ENCODE peak calls at places on chromosomes 16 and 17, in seven cellular contexts. One of them, this sample, is unnamed.

GRCh38 chr16:24525970-24526559 is 13.3 kb upstream of the RBBP6 start:
- DNase-seq in lower lobe of right lung: no peak
- DNase-seq in fibroblast of mammary gland: no peak
- DNase-seq in GM23248: peak; percentile 82
- DNase-seq in effector memory CD4-positive, alpha-beta T cell: no peak
- DNase-seq in H1: peak; percentile 26
- DNase-seq in colonic mucosa: no peak
- DNase-seq in this sample: no peak

GRCh38 chr17:15981646-15982580 is 17.6 kb downstream of the ZSWIM7 start:
- DNase-seq in effector memory CD4-positive, alpha-beta T cell: no peak
- DNase-seq in GM23248: peak; percentile 53
- DNase-seq in colonic mucosa: no peak
- DNase-seq in lower lobe of right lung: no peak
- DNase-seq in fibroblast of mammary gland: peak; percentile 67
- DNase-seq in H1: no peak
- DNase-seq in this sample: no peak

GRCh38 chr17:35849469-35850348 is 19.0 kb downstream of the HEATR9 start:
- DNase-seq in fibroblast of mammary gland: peak; percentile 74
- DNase-seq in lower lobe of right lung: no peak
- DNase-seq in H1: peak; percentile 58
- DNase-seq in effector memory CD4-positive, alpha-beta T cell: peak; percentile 24
- DNase-seq in colonic mucosa: peak; percentile 61
- DNase-seq in GM23248: peak; percentile 67
- DNase-seq in this sample: peak; percentile 77

GRCh38 chr17:16442141-16442540 is 26.8 kb downstream of the TRPV2 start:
- DNase-seq in fibroblast of mammary gland: peak; percentile 62
- DNase-seq in effector memory CD4-positive, alpha-beta T cell: no peak
- DNase-seq in H1: no peak
- DNase-seq in GM23248: no peak
- DNase-seq in lower lobe of right lung: no peak
- DNase-seq in colonic mucosa: no peak
- DNase-seq in this sample: no peak

GRCh38 chr17:67671492-67671891 is 46.2 kb upstream of the NOL11 start:
- DNase-seq in colonic mucosa: no peak
- DNase-seq in effector memory CD4-positive, alpha-beta T cell: no peak
- DNase-seq in fibroblast of mammary gland: no peak
- DNase-seq in GM23248: no peak
- DNase-seq in lower lobe of right lung: no peak
- DNase-seq in H1: no peak
- DNase-seq in this sample: no peak

GRCh38 chr16:87847785-87848675 is 21.3 kb downstream of the SLC7A5 start:
- DNase-seq in lower lobe of right lung: no peak
- DNase-seq in GM23248: no peak
- DNase-seq in effector memory CD4-positive, alpha-beta T cell: no peak
- DNase-seq in fibroblast of mammary gland: no peak
- DNase-seq in H1: no peak
- DNase-seq in colonic mucosa: no peak
- DNase-seq in this sample: peak; percentile 66

GRCh38 chr16:28538733-28539596 is at the start of gene NUPR1:
- DNase-seq in GM23248: peak; percentile 98
- DNase-seq in colonic mucosa: peak; percentile 97
- DNase-seq in fibroblast of mammary gland: peak; percentile 99
- DNase-seq in lower lobe of right lung: peak; percentile 89
- DNase-seq in H1: no peak
- DNase-seq in effector memory CD4-positive, alpha-beta T cell: no peak
- DNase-seq in this sample: peak; percentile 19

GRCh38 chr16:22424161-22424937 is 49.9 kb upstream of the CDR2 start:
- DNase-seq in lower lobe of right lung: no peak
- DNase-seq in effector memory CD4-positive, alpha-beta T cell: no peak
- DNase-seq in H1: peak; percentile 46
- DNase-seq in colonic mucosa: no peak
- DNase-seq in fibroblast of mammary gland: peak; percentile 63
- DNase-seq in GM23248: peak; percentile 85
- DNase-seq in this sample: no peak

GRCh38 chr16:89140981-89141883 is 30.3 kb upstream of the CDH15 start:
- DNase-seq in GM23248: no peak
- DNase-seq in H1: no peak
- DNase-seq in effector memory CD4-positive, alpha-beta T cell: no peak
- DNase-seq in lower lobe of right lung: peak; percentile 22
- DNase-seq in colonic mucosa: no peak
- DNase-seq in fibroblast of mammary gland: no peak
- DNase-seq in this sample: no peak

GRCh38 chr17:27569884-27570577 is 61.0 kb upstream of the LGALS9 start:
- DNase-seq in lower lobe of right lung: no peak
- DNase-seq in fibroblast of mammary gland: no peak
- DNase-seq in effector memory CD4-positive, alpha-beta T cell: no peak
- DNase-seq in H1: no peak
- DNase-seq in GM23248: no peak
- DNase-seq in colonic mucosa: no peak
- DNase-seq in this sample: peak; percentile 71

GRCh38 chr16:86477642-86478041 is 32.7 kb upstream of the FOXF1 start:
- DNase-seq in colonic mucosa: no peak
- DNase-seq in GM23248: peak; percentile 36
- DNase-seq in H1: no peak
- DNase-seq in effector memory CD4-positive, alpha-beta T cell: no peak
- DNase-seq in lower lobe of right lung: no peak
- DNase-seq in fibroblast of mammary gland: peak; percentile 71
- DNase-seq in this sample: no peak

GRCh38 chr17:13476722-13477121 is 125.0 kb downstream of the HS3ST3A1 start:
- DNase-seq in effector memory CD4-positive, alpha-beta T cell: no peak
- DNase-seq in GM23248: peak; percentile 63
- DNase-seq in lower lobe of right lung: no peak
- DNase-seq in colonic mucosa: no peak
- DNase-seq in fibroblast of mammary gland: peak; percentile 54
- DNase-seq in H1: no peak
- DNase-seq in this sample: no peak

GRCh38 chr16:31202402-31203385 is at the start of gene PYCARD:
- DNase-seq in GM23248: peak; percentile 76
- DNase-seq in lower lobe of right lung: peak; percentile 89
- DNase-seq in H1: peak; percentile 79
- DNase-seq in effector memory CD4-positive, alpha-beta T cell: no peak
- DNase-seq in fibroblast of mammary gland: peak; percentile 20
- DNase-seq in colonic mucosa: peak; percentile 81
- DNase-seq in this sample: peak; percentile 87

GRCh38 chr17:73411330-73411747 is 99.5 kb upstream of the CDC42EP4 start:
- DNase-seq in fibroblast of mammary gland: no peak
- DNase-seq in lower lobe of right lung: peak; percentile 10
- DNase-seq in effector memory CD4-positive, alpha-beta T cell: no peak
- DNase-seq in GM23248: no peak
- DNase-seq in colonic mucosa: no peak
- DNase-seq in H1: no peak
- DNase-seq in this sample: no peak

GRCh38 chr17:77433385-77434135 is 292.8 kb downstream of the SEC14L1 start:
- DNase-seq in GM23248: peak; percentile 73
- DNase-seq in colonic mucosa: no peak
- DNase-seq in H1: no peak
- DNase-seq in effector memory CD4-positive, alpha-beta T cell: no peak
- DNase-seq in lower lobe of right lung: no peak
- DNase-seq in fibroblast of mammary gland: peak; percentile 71
- DNase-seq in this sample: no peak

GRCh38 chr17:80421381-80422090 is 6.6 kb downstream of the ENDOV start:
- DNase-seq in colonic mucosa: no peak
- DNase-seq in lower lobe of right lung: peak; percentile 39
- DNase-seq in GM23248: no peak
- DNase-seq in H1: peak; percentile 43
- DNase-seq in effector memory CD4-positive, alpha-beta T cell: no peak
- DNase-seq in fibroblast of mammary gland: no peak
- DNase-seq in this sample: no peak

GRCh38 chr16:48383204-48383876 is 1.9 kb downstream of the SIAH1 start:
- DNase-seq in GM23248: peak; percentile 78
- DNase-seq in effector memory CD4-positive, alpha-beta T cell: no peak
- DNase-seq in H1: no peak
- DNase-seq in fibroblast of mammary gland: peak; percentile 67
- DNase-seq in lower lobe of right lung: no peak
- DNase-seq in colonic mucosa: no peak
- DNase-seq in this sample: peak; percentile 29

GRCh38 chr16:48381201-48381600 is 4.0 kb downstream of the SIAH1 start:
- DNase-seq in H1: no peak
- DNase-seq in GM23248: peak; percentile 53
- DNase-seq in lower lobe of right lung: no peak
- DNase-seq in fibroblast of mammary gland: peak; percentile 42
- DNase-seq in effector memory CD4-positive, alpha-beta T cell: no peak
- DNase-seq in colonic mucosa: no peak
- DNase-seq in this sample: no peak

GRCh38 chr16:48382131-48382530 is 3.1 kb downstream of the SIAH1 start:
- DNase-seq in colonic mucosa: no peak
- DNase-seq in lower lobe of right lung: no peak
- DNase-seq in H1: no peak
- DNase-seq in effector memory CD4-positive, alpha-beta T cell: no peak
- DNase-seq in GM23248: no peak
- DNase-seq in fibroblast of mammary gland: no peak
- DNase-seq in this sample: no peak

GRCh38 chr16:48378276-48378675 is 6.9 kb downstream of the SIAH1 start:
- DNase-seq in colonic mucosa: no peak
- DNase-seq in GM23248: no peak
- DNase-seq in effector memory CD4-positive, alpha-beta T cell: no peak
- DNase-seq in H1: no peak
- DNase-seq in lower lobe of right lung: no peak
- DNase-seq in fibroblast of mammary gland: no peak
- DNase-seq in this sample: no peak

GRCh38 chr16:48378836-48379235 is 6.4 kb downstream of the SIAH1 start:
- DNase-seq in colonic mucosa: no peak
- DNase-seq in GM23248: no peak
- DNase-seq in lower lobe of right lung: no peak
- DNase-seq in effector memory CD4-positive, alpha-beta T cell: no peak
- DNase-seq in fibroblast of mammary gland: no peak
- DNase-seq in H1: no peak
- DNase-seq in this sample: no peak
- H3K4me3 ChIP-seq in colonic mucosa: no peak overlapping the region
- H3K4me3 ChIP-seq in GM23248: no peak overlapping the region
- H3K4me3 ChIP-seq in lower lobe of right lung: no peak overlapping the region
- H3K4me3 ChIP-seq in effector memory CD4-positive, alpha-beta T cell: no peak overlapping the region
- H3K4me3 ChIP-seq in fibroblast of mammary gland: no peak overlapping the region
- H3K4me3 ChIP-seq in H1: no peak overlapping the region
- H3K4me3 ChIP-seq in this sample: no peak overlapping the region

GRCh38 chr17:48597775-48598631 is 4.4 kb upstream of the HOXB5 start:
- DNase-seq in effector memory CD4-positive, alpha-beta T cell: no peak
- DNase-seq in H1: no peak
- DNase-seq in fibroblast of mammary gland: peak; percentile 85
- DNase-seq in GM23248: peak; percentile 80
- DNase-seq in colonic mucosa: peak; percentile 92
- DNase-seq in lower lobe of right lung: peak; percentile 69
- DNase-seq in this sample: no peak

GRCh38 chr17:48598727-48599126 is 5.1 kb upstream of the HOXB5 start:
- DNase-seq in colonic mucosa: no peak
- DNase-seq in lower lobe of right lung: no peak
- DNase-seq in H1: no peak
- DNase-seq in GM23248: no peak
- DNase-seq in effector memory CD4-positive, alpha-beta T cell: no peak
- DNase-seq in fibroblast of mammary gland: no peak
- DNase-seq in this sample: no peak

GRCh38 chr17:48596000-48596734 is 2.6 kb upstream of the HOXB5 start:
- DNase-seq in H1: no peak
- DNase-seq in GM23248: no peak
- DNase-seq in colonic mucosa: no peak
- DNase-seq in effector memory CD4-positive, alpha-beta T cell: no peak
- DNase-seq in lower lobe of right lung: no peak
- DNase-seq in fibroblast of mammary gland: no peak
- DNase-seq in this sample: no peak

GRCh38 chr17:48596735-48597491 is 3.3 kb upstream of the HOXB5 start:
- DNase-seq in effector memory CD4-positive, alpha-beta T cell: no peak
- DNase-seq in fibroblast of mammary gland: peak; percentile 72
- DNase-seq in colonic mucosa: no peak
- DNase-seq in lower lobe of right lung: no peak
- DNase-seq in H1: no peak
- DNase-seq in GM23248: peak; percentile 55
- DNase-seq in this sample: no peak

GRCh38 chr17:48597492-48597774 is 3.9 kb upstream of the HOXB5 start:
- DNase-seq in lower lobe of right lung: no peak
- DNase-seq in GM23248: no peak
- DNase-seq in effector memory CD4-positive, alpha-beta T cell: no peak
- DNase-seq in colonic mucosa: no peak
- DNase-seq in fibroblast of mammary gland: no peak
- DNase-seq in H1: no peak
- DNase-seq in this sample: no peak
- H3K4me3 ChIP-seq in lower lobe of right lung: peak overlapping the region; percentile 63
- H3K4me3 ChIP-seq in GM23248: peak overlapping the region; percentile 92
- H3K4me3 ChIP-seq in effector memory CD4-positive, alpha-beta T cell: peak overlapping the region; percentile 60
- H3K4me3 ChIP-seq in colonic mucosa: peak overlapping the region; percentile 53
- H3K4me3 ChIP-seq in fibroblast of mammary gland: peak overlapping the region; percentile 65
- H3K4me3 ChIP-seq in H1: no peak overlapping the region
- H3K4me3 ChIP-seq in this sample: peak overlapping the region; percentile 44

GRCh38 chr16:4538067-4538385 is 547 bp downstream of the CDIP1 start:
- DNase-seq in fibroblast of mammary gland: no peak
- DNase-seq in lower lobe of right lung: no peak
- DNase-seq in effector memory CD4-positive, alpha-beta T cell: no peak
- DNase-seq in H1: no peak
- DNase-seq in GM23248: peak; percentile 55
- DNase-seq in colonic mucosa: no peak
- DNase-seq in this sample: no peak
- H3K4me3 ChIP-seq in fibroblast of mammary gland: peak overlapping the region; percentile 46
- H3K4me3 ChIP-seq in lower lobe of right lung: peak overlapping the region; percentile 81
- H3K4me3 ChIP-seq in effector memory CD4-positive, alpha-beta T cell: peak overlapping the region; percentile 72
- H3K4me3 ChIP-seq in H1: peak overlapping the region; percentile 84
- H3K4me3 ChIP-seq in GM23248: peak overlapping the region; percentile 87
- H3K4me3 ChIP-seq in colonic mucosa: peak overlapping the region; percentile 71
- H3K4me3 ChIP-seq in this sample: peak overlapping the region; percentile 84

GRCh38 chr17:68759343-68760140 is 158.4 kb upstream of the FAM20A start:
- DNase-seq in colonic mucosa: peak; percentile 90
- DNase-seq in lower lobe of right lung: peak; percentile 91
- DNase-seq in H1: peak; percentile 85
- DNase-seq in effector memory CD4-positive, alpha-beta T cell: no peak
- DNase-seq in GM23248: peak; percentile 98
- DNase-seq in fibroblast of mammary gland: peak; percentile 95
- DNase-seq in this sample: peak; percentile 92

GRCh38 chr17:68762911-68763310 is 161.7 kb upstream of the FAM20A start:
- DNase-seq in fibroblast of mammary gland: no peak
- DNase-seq in GM23248: no peak
- DNase-seq in lower lobe of right lung: no peak
- DNase-seq in effector memory CD4-positive, alpha-beta T cell: no peak
- DNase-seq in colonic mucosa: no peak
- DNase-seq in H1: no peak
- DNase-seq in this sample: no peak

GRCh38 chr17:68760141-68760475 is 158.9 kb upstream of the FAM20A start:
- DNase-seq in H1: no peak
- DNase-seq in lower lobe of right lung: no peak
- DNase-seq in fibroblast of mammary gland: no peak
- DNase-seq in GM23248: no peak
- DNase-seq in colonic mucosa: no peak
- DNase-seq in effector memory CD4-positive, alpha-beta T cell: no peak
- DNase-seq in this sample: no peak

GRCh38 chr17:68763551-68763950 is 162.4 kb upstream of the FAM20A start:
- DNase-seq in H1: no peak
- DNase-seq in lower lobe of right lung: no peak
- DNase-seq in GM23248: peak; percentile 71
- DNase-seq in colonic mucosa: no peak
- DNase-seq in effector memory CD4-positive, alpha-beta T cell: no peak
- DNase-seq in fibroblast of mammary gland: peak; percentile 73
- DNase-seq in this sample: no peak

GRCh38 chr17:68759002-68759342 is 157.8 kb upstream of the FAM20A start:
- DNase-seq in GM23248: no peak
- DNase-seq in colonic mucosa: no peak
- DNase-seq in H1: no peak
- DNase-seq in effector memory CD4-positive, alpha-beta T cell: no peak
- DNase-seq in lower lobe of right lung: no peak
- DNase-seq in fibroblast of mammary gland: no peak
- DNase-seq in this sample: no peak
- H3K4me3 ChIP-seq in GM23248: peak overlapping the region; percentile 77
- H3K4me3 ChIP-seq in colonic mucosa: no peak overlapping the region
- H3K4me3 ChIP-seq in H1: no peak overlapping the region
- H3K4me3 ChIP-seq in effector memory CD4-positive, alpha-beta T cell: no peak overlapping the region
- H3K4me3 ChIP-seq in lower lobe of right lung: no peak overlapping the region
- H3K4me3 ChIP-seq in fibroblast of mammary gland: no peak overlapping the region
- H3K4me3 ChIP-seq in this sample: no peak overlapping the region

This sample was measured in small intestine.